ENCODE peak calls at places on chromosomes 5 and 9, in four cellular contexts. One of them, this sample, is unnamed.

GRCh38 chr5:142322747-142323479 is 1.9 kb downstream of the SPRY4 start:
- DNase-seq in GM13977: no peak
- DNase-seq in GM12865: no peak
- DNase-seq in neural crest cell: no peak
- DNase-seq in this sample: no peak

GRCh38 chr5:77066823-77067442 is 20.2 kb downstream of the ZBED3 start:
- DNase-seq in GM12865: peak
- DNase-seq in neural crest cell: no peak
- DNase-seq in GM13977: no peak
- DNase-seq in this sample: no peak

GRCh38 chr5:124599048-124599973 is 147.1 kb downstream of the ZNF608 start:
- DNase-seq in GM12865: peak
- DNase-seq in GM13977: no peak
- DNase-seq in neural crest cell: no peak
- DNase-seq in this sample: peak

GRCh38 chr5:33379757-33380156 is 61.0 kb upstream of the TARS1 start:
- DNase-seq in GM12865: peak
- DNase-seq in neural crest cell: no peak
- DNase-seq in GM13977: no peak
- DNase-seq in this sample: no peak

GRCh38 chr5:55418994-55419991 is 111.5 kb downstream of the MTREX start:
- DNase-seq in GM12865: no peak
- DNase-seq in neural crest cell: no peak
- DNase-seq in GM13977: no peak
- DNase-seq in this sample: no peak

GRCh38 chr5:76401801-76402250 is 1.3 kb upstream of the IQGAP2 start:
- DNase-seq in GM13977: peak
- DNase-seq in neural crest cell: no peak
- DNase-seq in GM12865: peak
- DNase-seq in this sample: peak

GRCh38 chr5:133291524-133291923 is 239.7 kb downstream of the HSPA4 start:
- DNase-seq in neural crest cell: no peak
- DNase-seq in GM13977: no peak
- DNase-seq in GM12865: no peak
- DNase-seq in this sample: no peak

GRCh38 chr5:139711067-139711851 is 63.1 kb downstream of the CXXC5 start:
- DNase-seq in neural crest cell: peak
- DNase-seq in GM13977: peak
- DNase-seq in GM12865: peak
- DNase-seq in this sample: no peak

GRCh38 chr9:133186736-133187135 is 22.3 kb downstream of the OBP2B start:
- DNase-seq in neural crest cell: no peak
- DNase-seq in GM13977: no peak
- DNase-seq in GM12865: no peak
- DNase-seq in this sample: no peak

GRCh38 chr5:14316471-14316870 is 173.3 kb downstream of the TRIO start:
- DNase-seq in GM13977: no peak
- DNase-seq in GM12865: no peak
- DNase-seq in neural crest cell: no peak
- DNase-seq in this sample: no peak

GRCh38 chr5:43041669-43042175 is 1.6 kb upstream of the ANXA2R start:
- DNase-seq in GM13977: no peak
- DNase-seq in neural crest cell: peak
- DNase-seq in GM12865: peak
- DNase-seq in this sample: no peak

This sample was measured in GM12878.